ENCODE peak calls at places on chromosomes 13 and 19, in nine cellular contexts. L is epithelial cell of esophagus; A is tibial nerve; Z is colonic mucosa; R is neuronal stem cell; H is CD8-positive, alpha-beta memory T cell; Y is choroid plexus epithelial cell; T is IMR-90; E is neural progenitor cell. U is an unnamed sample.

GRCh38 chr13:44934724-44935123 is 54.5 kb downstream of the NUFIP1 start:
- DNase-seq in L (peak; percentile 63), A (no peak), Z (no peak), R (no peak), H (no peak), Y (peak; percentile 82), T (peak; percentile 67), E (no peak), U (peak; percentile 58)

GRCh38 chr13:46114599-46114998 is 9.8 kb upstream of the CPB2 start:
- DNase-seq in L (no peak), A (no peak), Z (no peak), R (no peak), H (no peak), Y (no peak), T (no peak), E (no peak), U (no peak)

GRCh38 chr19:4567584-4568071 is 8.1 kb upstream of the SEMA6B start:
- DNase-seq in L (peak; percentile 56), A (peak; percentile 37), Z (peak; percentile 73), R (peak; percentile 60), H (peak; percentile 35), Y (peak; percentile 65), T (peak; percentile 20), E (peak; percentile 71), U (peak; percentile 46)

GRCh38 chr13:51261610-51262249 is 39.5 kb downstream of the FAM124A start:
- DNase-seq in L (no peak), A (no peak), Z (no peak), R (no peak), H (no peak), Y (no peak), T (no peak), E (no peak), U (no peak)

GRCh38 chr13:44212633-44213387 is 160.8 kb upstream of the SERP2 start:
- DNase-seq in L (no peak), A (no peak), Z (no peak), R (no peak), H (no peak), Y (peak; percentile 75), T (peak; percentile 77), E (no peak), U (no peak)

GRCh38 chr13:25375727-25376358 is 4.1 kb downstream of the ATP8A2 start:
- DNase-seq in L (peak; percentile 50), A (no peak), Z (peak; percentile 22), R (peak; percentile 46), H (no peak), Y (peak; percentile 65), T (peak; percentile 31), E (peak; percentile 54), U (peak; percentile 61)

GRCh38 chr13:80430561-80430960 is 89.6 kb upstream of the SPRY2 start:
- DNase-seq in L (no peak), A (no peak), Z (no peak), R (no peak), H (no peak), Y (peak; percentile 9), T (no peak), E (no peak), U (no peak)

GRCh38 chr13:40537146-40537895 is 129.1 kb downstream of the FOXO1 start:
- DNase-seq in L (no peak), A (no peak), Z (no peak), R (no peak), H (no peak), Y (no peak), T (no peak), E (peak; percentile 18), U (no peak)

GRCh38 chr19:17560205-17560595 is 4.8 kb downstream of the COLGALT1 start:
- DNase-seq in L (peak; percentile 92), A (no peak), Z (no peak), R (no peak), H (no peak), Y (peak; percentile 99), T (peak; percentile 93), E (no peak), U (no peak)

GRCh38 chr13:41310963-41311606 is at the start of gene NAA16:
- DNase-seq in L (peak; percentile 81), A (peak; percentile 72), Z (peak; percentile 88), R (peak; percentile 91), H (peak; percentile 90), Y (peak; percentile 90), T (peak; percentile 90), E (peak; percentile 95), U (peak; percentile 98)

GRCh38 chr13:93231867-93232266 is 5.3 kb downstream of the GPC6 start:
- DNase-seq in L (no peak), A (no peak), Z (no peak), R (no peak), H (no peak), Y (peak; percentile 9), T (no peak), E (no peak), U (no peak)
- H3K4me3 ChIP-seq in L (no peak overlapping the region), A (no peak overlapping the region), Z (no peak overlapping the region), R (no peak overlapping the region), H (no peak overlapping the region), Y (no peak overlapping the region), T (no peak overlapping the region), E (no peak overlapping the region), U (no peak overlapping the region)

GRCh38 chr19:48968813-48969218 is 3.7 kb downstream of the FTL start:
- DNase-seq in L (no peak), A (no peak), Z (no peak), R (no peak), H (no peak), Y (no peak), T (no peak), E (no peak), U (no peak)

GRCh38 chr19:48968179-48968661 is 3.1 kb downstream of the FTL start:
- DNase-seq in L (peak; percentile 13), A (no peak), Z (no peak), R (no peak), H (no peak), Y (peak; percentile 53), T (peak; percentile 49), E (no peak), U (no peak)

GRCh38 chr19:48965806-48966540 is 864 bp downstream of the FTL start:
- DNase-seq in L (peak; percentile 89), A (peak; percentile 84), Z (peak; percentile 91), R (peak; percentile 86), H (peak; percentile 81), Y (peak; percentile 88), T (peak; percentile 76), E (peak; percentile 95), U (peak; percentile 88)

GRCh38 chr19:48966541-48967345 is 1.6 kb downstream of the FTL start:
- DNase-seq in L (no peak), A (no peak), Z (no peak), R (no peak), H (no peak), Y (peak; percentile 23), T (no peak), E (peak; percentile 79), U (peak; percentile 39)

GRCh38 chr19:48967346-48968178 is 2.5 kb downstream of the FTL start:
- DNase-seq in L (peak; percentile 33), A (no peak), Z (no peak), R (no peak), H (no peak), Y (peak; percentile 68), T (peak; percentile 67), E (no peak), U (peak; percentile 55)
- H3K4me3 ChIP-seq in L (no peak overlapping the region), A (no peak overlapping the region), Z (peak overlapping the region; percentile 89), R (no peak overlapping the region), H (no peak overlapping the region), Y (peak overlapping the region; percentile 78), T (peak overlapping the region; percentile 78), E (no peak overlapping the region), U (no peak overlapping the region)

GRCh38 chr13:21435710-21436151 is 23.4 kb downstream of the ZDHHC20 start:
- DNase-seq in L (peak; percentile 91), A (no peak), Z (peak; percentile 64), R (no peak), H (peak; percentile 21), Y (peak; percentile 87), T (peak; percentile 89), E (no peak), U (peak; percentile 68)
- H3K4me3 ChIP-seq in L (no peak overlapping the region), A (no peak overlapping the region), Z (no peak overlapping the region), R (no peak overlapping the region), H (no peak overlapping the region), Y (peak overlapping the region; percentile 34), T (no peak overlapping the region), E (no peak overlapping the region), U (no peak overlapping the region)

DNA sequence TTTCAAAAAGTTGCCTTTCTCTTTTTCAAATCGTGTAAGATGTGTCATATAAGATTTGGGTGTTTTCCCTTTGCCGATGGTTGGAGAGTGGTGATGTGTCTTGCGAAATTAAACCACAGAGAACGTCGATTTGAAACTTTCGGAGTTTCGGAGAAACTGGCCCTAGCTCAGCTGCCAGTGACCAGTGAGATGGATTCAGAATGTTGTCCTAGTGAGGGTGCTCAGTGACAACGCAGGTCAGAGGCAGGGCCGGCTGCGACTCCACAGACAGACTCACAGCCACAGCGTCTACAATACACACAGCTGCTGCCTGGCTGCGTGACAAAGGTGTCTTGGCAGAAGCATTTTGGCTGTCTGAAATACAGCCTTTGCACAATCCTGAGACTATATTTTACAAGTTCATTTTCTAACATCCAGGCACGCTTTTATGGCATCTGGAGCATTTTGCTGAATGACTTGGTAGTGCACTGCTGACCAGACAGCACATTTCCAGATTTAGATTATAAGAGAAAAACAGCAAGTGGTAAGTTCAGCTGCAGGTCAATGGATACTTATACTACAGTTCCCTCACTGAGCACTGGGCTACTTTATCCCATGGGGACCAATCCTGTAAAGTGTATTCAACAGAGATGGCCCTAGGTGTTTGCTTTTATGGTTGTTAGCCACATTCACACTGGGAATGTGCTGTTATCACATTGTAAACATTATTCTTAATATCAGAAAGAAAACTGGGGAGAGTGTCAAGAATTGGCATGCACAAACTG is 207.5 kb downstream of the KCNRG start:
- DNase-seq in L (peak; percentile 82), A (peak; percentile 62), Z (peak; percentile 41), R (no peak), H (no peak), Y (peak; percentile 90), T (peak; percentile 68), E (no peak), U (peak; percentile 94)
- H3K4me3 ChIP-seq in L (peak overlapping the region; percentile 21), A (no peak overlapping the region), Z (no peak overlapping the region), R (no peak overlapping the region), H (peak overlapping the region; percentile 14), Y (peak overlapping the region; percentile 34), T (peak overlapping the region; percentile 37), E (no peak overlapping the region), U (peak overlapping the region; percentile 35)

GRCh38 chr19:9309139-9309973 is at the start of gene ZNF699:
- DNase-seq in L (peak; percentile 98), A (peak; percentile 97), Z (peak; percentile 98), R (peak; percentile 98), H (peak; percentile 98), Y (peak; percentile 98), T (peak; percentile 96), E (peak; percentile 100), U (peak; percentile 100)

GRCh38 chr19:9313756-9314155 is 4.1 kb upstream of the ZNF699 start:
- DNase-seq in L (no peak), A (no peak), Z (no peak), R (no peak), H (no peak), Y (no peak), T (no peak), E (no peak), U (no peak)

GRCh38 chr19:9306443-9306842 is 3.2 kb downstream of the ZNF699 start:
- DNase-seq in L (peak; percentile 26), A (no peak), Z (no peak), R (no peak), H (no peak), Y (peak; percentile 79), T (peak; percentile 76), E (no peak), U (no peak)

GRCh38 chr19:9309974-9310446 is 372 bp upstream of the ZNF699 start:
- DNase-seq in L (peak; percentile 94), A (peak; percentile 74), Z (peak; percentile 95), R (no peak), H (peak; percentile 73), Y (peak; percentile 93), T (peak; percentile 84), E (peak; percentile 98), U (peak; percentile 96)

GRCh38 chr19:9308091-9308490 is 1.5 kb downstream of the ZNF699 start:
- DNase-seq in L (no peak), A (no peak), Z (no peak), R (no peak), H (no peak), Y (no peak), T (no peak), E (no peak), U (no peak)
- H3K4me3 ChIP-seq in L (peak overlapping the region; percentile 94), A (no peak overlapping the region), Z (no peak overlapping the region), R (no peak overlapping the region), H (peak overlapping the region; percentile 99), Y (peak overlapping the region; percentile 69), T (peak overlapping the region; percentile 94), E (peak overlapping the region; percentile 63), U (no peak overlapping the region)